ENCODE peak calls at places on chromosomes 3 and 15, in six cellular contexts. One of them, this sample, is unnamed.

GRCh38 chr3:177554900-177555759 is 357.8 kb upstream of the TBL1XR1 start:
- DNase-seq in SW 1271: no peak
- DNase-seq in NCI-H1105: no peak
- DNase-seq in skeletal muscle cell: peak; percentile 51
- DNase-seq in A172: peak; percentile 60
- DNase-seq in stimulated activated CD4-positive, alpha-beta T cell treated with anti-CD3 and anti-CD28 coated beads, TNF-alpha, amount 100 ng/mL, for 4 hours: no peak
- DNase-seq in this sample: no peak

GRCh38 chr15:25545017-25545416 is 106.2 kb upstream of the UBE3A start:
- DNase-seq in SW 1271: no peak
- DNase-seq in NCI-H1105: no peak
- DNase-seq in skeletal muscle cell: peak; percentile 21
- DNase-seq in A172: no peak
- DNase-seq in stimulated activated CD4-positive, alpha-beta T cell treated with anti-CD3 and anti-CD28 coated beads, TNF-alpha, amount 100 ng/mL, for 4 hours: no peak
- DNase-seq in this sample: no peak

GRCh38 chr15:52787549-52788098 is 2.5 kb downstream of the ONECUT1 start:
- DNase-seq in SW 1271: no peak
- DNase-seq in NCI-H1105: no peak
- DNase-seq in skeletal muscle cell: no peak
- DNase-seq in A172: no peak
- DNase-seq in stimulated activated CD4-positive, alpha-beta T cell treated with anti-CD3 and anti-CD28 coated beads, TNF-alpha, amount 100 ng/mL, for 4 hours: no peak
- DNase-seq in this sample: no peak

GRCh38 chr15:88834211-88834812 is 31.1 kb downstream of the ACAN start:
- DNase-seq in SW 1271: no peak
- DNase-seq in NCI-H1105: no peak
- DNase-seq in skeletal muscle cell: peak; percentile 13
- DNase-seq in A172: peak; percentile 31
- DNase-seq in stimulated activated CD4-positive, alpha-beta T cell treated with anti-CD3 and anti-CD28 coated beads, TNF-alpha, amount 100 ng/mL, for 4 hours: no peak
- DNase-seq in this sample: no peak

GRCh38 chr15:52208306-52208946 is 17.2 kb upstream of the GNB5 start:
- DNase-seq in SW 1271: no peak
- DNase-seq in NCI-H1105: no peak
- DNase-seq in skeletal muscle cell: peak; percentile 14
- DNase-seq in A172: peak; percentile 72
- DNase-seq in stimulated activated CD4-positive, alpha-beta T cell treated with anti-CD3 and anti-CD28 coated beads, TNF-alpha, amount 100 ng/mL, for 4 hours: peak; percentile 41
- DNase-seq in this sample: peak; percentile 1

GRCh38 chr15:68271854-68272471 is 5.6 kb upstream of the FEM1B start:
- DNase-seq in SW 1271: peak; percentile 27
- DNase-seq in NCI-H1105: no peak
- DNase-seq in skeletal muscle cell: peak; percentile 71
- DNase-seq in A172: peak; percentile 49
- DNase-seq in stimulated activated CD4-positive, alpha-beta T cell treated with anti-CD3 and anti-CD28 coated beads, TNF-alpha, amount 100 ng/mL, for 4 hours: no peak
- DNase-seq in this sample: no peak

GRCh38 chr3:67540198-67540894 is 114.1 kb downstream of the SUCLG2 start:
- DNase-seq in SW 1271: no peak
- DNase-seq in NCI-H1105: no peak
- DNase-seq in skeletal muscle cell: no peak
- DNase-seq in A172: no peak
- DNase-seq in stimulated activated CD4-positive, alpha-beta T cell treated with anti-CD3 and anti-CD28 coated beads, TNF-alpha, amount 100 ng/mL, for 4 hours: no peak
- DNase-seq in this sample: no peak

GRCh38 chr15:23069496-23070166 is 30.3 kb upstream of the TUBGCP5 start:
- DNase-seq in SW 1271: no peak
- DNase-seq in NCI-H1105: no peak
- DNase-seq in skeletal muscle cell: no peak
- DNase-seq in A172: peak; percentile 74
- DNase-seq in stimulated activated CD4-positive, alpha-beta T cell treated with anti-CD3 and anti-CD28 coated beads, TNF-alpha, amount 100 ng/mL, for 4 hours: no peak
- DNase-seq in this sample: no peak

GRCh38 chr15:63018639-63019038 is 23.9 kb upstream of the TPM1 start:
- DNase-seq in SW 1271: no peak
- DNase-seq in NCI-H1105: no peak
- DNase-seq in skeletal muscle cell: no peak
- DNase-seq in A172: no peak
- DNase-seq in stimulated activated CD4-positive, alpha-beta T cell treated with anti-CD3 and anti-CD28 coated beads, TNF-alpha, amount 100 ng/mL, for 4 hours: no peak
- DNase-seq in this sample: no peak

GRCh38 chr3:58608648-58609047 is 31.5 kb upstream of the FAM107A start:
- DNase-seq in SW 1271: no peak
- DNase-seq in NCI-H1105: peak; percentile 65
- DNase-seq in skeletal muscle cell: no peak
- DNase-seq in A172: peak; percentile 47
- DNase-seq in stimulated activated CD4-positive, alpha-beta T cell treated with anti-CD3 and anti-CD28 coated beads, TNF-alpha, amount 100 ng/mL, for 4 hours: no peak
- DNase-seq in this sample: no peak

GRCh38 chr3:12916159-12916558 is 74.8 kb upstream of the RPL32 start:
- DNase-seq in SW 1271: no peak
- DNase-seq in NCI-H1105: no peak
- DNase-seq in skeletal muscle cell: no peak
- DNase-seq in A172: no peak
- DNase-seq in stimulated activated CD4-positive, alpha-beta T cell treated with anti-CD3 and anti-CD28 coated beads, TNF-alpha, amount 100 ng/mL, for 4 hours: no peak
- DNase-seq in this sample: no peak

GRCh38 chr3:169243122-169243521 is 420.4 kb downstream of the MECOM start:
- DNase-seq in SW 1271: no peak
- DNase-seq in NCI-H1105: no peak
- DNase-seq in skeletal muscle cell: no peak
- DNase-seq in A172: no peak
- DNase-seq in stimulated activated CD4-positive, alpha-beta T cell treated with anti-CD3 and anti-CD28 coated beads, TNF-alpha, amount 100 ng/mL, for 4 hours: no peak
- DNase-seq in this sample: no peak

GRCh38 chr15:75031773-75032302 is 8.4 kb downstream of the PPCDC start:
- DNase-seq in SW 1271: no peak
- DNase-seq in NCI-H1105: no peak
- DNase-seq in skeletal muscle cell: no peak
- DNase-seq in A172: peak; percentile 64
- DNase-seq in stimulated activated CD4-positive, alpha-beta T cell treated with anti-CD3 and anti-CD28 coated beads, TNF-alpha, amount 100 ng/mL, for 4 hours: no peak
- DNase-seq in this sample: no peak

GRCh38 chr3:173584834-173585831 is 187.6 kb downstream of the NLGN1 start:
- DNase-seq in SW 1271: no peak
- DNase-seq in NCI-H1105: peak; percentile 56
- DNase-seq in skeletal muscle cell: peak; percentile 25
- DNase-seq in A172: peak; percentile 50
- DNase-seq in stimulated activated CD4-positive, alpha-beta T cell treated with anti-CD3 and anti-CD28 coated beads, TNF-alpha, amount 100 ng/mL, for 4 hours: no peak
- DNase-seq in this sample: no peak

GRCh38 chr3:48338635-48339034 is 5.2 kb upstream of the SPINK8 start:
- DNase-seq in SW 1271: no peak
- DNase-seq in NCI-H1105: no peak
- DNase-seq in skeletal muscle cell: peak; percentile 4
- DNase-seq in A172: no peak
- DNase-seq in stimulated activated CD4-positive, alpha-beta T cell treated with anti-CD3 and anti-CD28 coated beads, TNF-alpha, amount 100 ng/mL, for 4 hours: no peak
- DNase-seq in this sample: no peak

GRCh38 chr15:33132722-33133345 is 61.7 kb downstream of the FMN1 start:
- DNase-seq in SW 1271: no peak
- DNase-seq in NCI-H1105: no peak
- DNase-seq in skeletal muscle cell: peak; percentile 20
- DNase-seq in A172: peak; percentile 54
- DNase-seq in stimulated activated CD4-positive, alpha-beta T cell treated with anti-CD3 and anti-CD28 coated beads, TNF-alpha, amount 100 ng/mL, for 4 hours: no peak
- DNase-seq in this sample: no peak

GRCh38 chr15:39579487-39580116 is 1.3 kb upstream of the THBS1 start:
- DNase-seq in SW 1271: no peak
- DNase-seq in NCI-H1105: no peak
- DNase-seq in skeletal muscle cell: peak; percentile 90
- DNase-seq in A172: peak; percentile 88
- DNase-seq in stimulated activated CD4-positive, alpha-beta T cell treated with anti-CD3 and anti-CD28 coated beads, TNF-alpha, amount 100 ng/mL, for 4 hours: no peak
- DNase-seq in this sample: no peak

GRCh38 chr15:44066211-44066827 is 128.8 kb downstream of the FRMD5 start:
- DNase-seq in SW 1271: no peak
- DNase-seq in NCI-H1105: peak; percentile 33
- DNase-seq in skeletal muscle cell: no peak
- DNase-seq in A172: peak; percentile 60
- DNase-seq in stimulated activated CD4-positive, alpha-beta T cell treated with anti-CD3 and anti-CD28 coated beads, TNF-alpha, amount 100 ng/mL, for 4 hours: peak; percentile 34
- DNase-seq in this sample: peak; percentile 22

GRCh38 chr15:62779041-62779810 is 263.3 kb upstream of the TPM1 start:
- DNase-seq in SW 1271: no peak
- DNase-seq in NCI-H1105: no peak
- DNase-seq in skeletal muscle cell: peak; percentile 52
- DNase-seq in A172: peak; percentile 54
- DNase-seq in stimulated activated CD4-positive, alpha-beta T cell treated with anti-CD3 and anti-CD28 coated beads, TNF-alpha, amount 100 ng/mL, for 4 hours: no peak
- DNase-seq in this sample: no peak

GRCh38 chr15:69232144-69232543 is 66.6 kb upstream of the PAQR5 start:
- DNase-seq in SW 1271: no peak
- DNase-seq in NCI-H1105: no peak
- DNase-seq in skeletal muscle cell: peak; percentile 28
- DNase-seq in A172: no peak
- DNase-seq in stimulated activated CD4-positive, alpha-beta T cell treated with anti-CD3 and anti-CD28 coated beads, TNF-alpha, amount 100 ng/mL, for 4 hours: no peak
- DNase-seq in this sample: no peak

GRCh38 chr3:140602781-140603180 is 75.1 kb upstream of the TRIM42 start:
- DNase-seq in SW 1271: no peak
- DNase-seq in NCI-H1105: no peak
- DNase-seq in skeletal muscle cell: no peak
- DNase-seq in A172: no peak
- DNase-seq in stimulated activated CD4-positive, alpha-beta T cell treated with anti-CD3 and anti-CD28 coated beads, TNF-alpha, amount 100 ng/mL, for 4 hours: no peak
- DNase-seq in this sample: no peak

GRCh38 chr3:63719796-63720445 is 67.4 kb downstream of the SNTN start:
- DNase-seq in SW 1271: no peak
- DNase-seq in NCI-H1105: no peak
- DNase-seq in skeletal muscle cell: no peak
- DNase-seq in A172: no peak
- DNase-seq in stimulated activated CD4-positive, alpha-beta T cell treated with anti-CD3 and anti-CD28 coated beads, TNF-alpha, amount 100 ng/mL, for 4 hours: no peak
- DNase-seq in this sample: no peak

GRCh38 chr3:189792046-189792929 is 161.1 kb downstream of the TP63 start:
- DNase-seq in SW 1271: no peak
- DNase-seq in NCI-H1105: no peak
- DNase-seq in skeletal muscle cell: no peak
- DNase-seq in A172: no peak
- DNase-seq in stimulated activated CD4-positive, alpha-beta T cell treated with anti-CD3 and anti-CD28 coated beads, TNF-alpha, amount 100 ng/mL, for 4 hours: no peak
- DNase-seq in this sample: no peak

GRCh38 chr3:151912041-151912440 is 38.6 kb downstream of the SUCNR1 start:
- DNase-seq in SW 1271: no peak
- DNase-seq in NCI-H1105: no peak
- DNase-seq in skeletal muscle cell: no peak
- DNase-seq in A172: peak; percentile 79
- DNase-seq in stimulated activated CD4-positive, alpha-beta T cell treated with anti-CD3 and anti-CD28 coated beads, TNF-alpha, amount 100 ng/mL, for 4 hours: no peak
- DNase-seq in this sample: no peak